ENCODE peak calls at places on chromosome 22, in eight cellular contexts. K is H1, S is heart left ventricle, T is IMR-90, O is adrenal gland, A is A549, F is right lobe of liver, E is tibial nerve. Q is an unnamed sample.

GRCh38 chr22:35102663-35103062 is 36.7 kb downstream of the ISX start:
- DNase-seq in A (peak; percentile 5), T (peak; percentile 2), K (peak; percentile 39), O (no peak), F (no peak), E (no peak), S (no peak), Q (no peak)

GRCh38 chr22:19889951-19890350 is 35.3 kb upstream of the GNB1L start:
- DNase-seq in K (no peak), F (peak; percentile 39), A (no peak), T (no peak), S (peak; percentile 21), O (no peak), E (no peak), Q (no peak)

GRCh38 chr22:20419664-20419951 is 18.0 kb downstream of the SCARF2 start:
- DNase-seq in S (no peak), O (no peak), K (no peak), F (no peak), A (no peak), E (no peak), T (no peak), Q (no peak)

GRCh38 chr22:26673485-26673884 is 16.1 kb downstream of the MIAT start:
- DNase-seq in T (no peak), O (no peak), F (no peak), A (no peak), E (no peak), S (no peak), K (no peak), Q (no peak)

GRCh38 chr22:31247726-31248125 is 35.6 kb downstream of the LIMK2 start:
- DNase-seq in E (no peak), O (no peak), A (no peak), T (no peak), S (no peak), K (no peak), F (no peak), Q (no peak)

GRCh38 chr22:30733081-30733680 is 38.5 kb downstream of the OSBP2 start:
- DNase-seq in T (peak; percentile 75), E (no peak), F (no peak), S (no peak), A (no peak), K (no peak), O (no peak), Q (no peak)

GRCh38 chr22:22823126-22823804 is 64.4 kb upstream of the IGLL5 start:
- DNase-seq in T (no peak), F (no peak), E (no peak), O (no peak), A (no peak), S (no peak), K (no peak), Q (no peak)

GRCh38 chr22:30337461-30337778 is 10.7 kb upstream of the TBC1D10A start:
- DNase-seq in T (no peak), K (no peak), F (no peak), S (no peak), A (no peak), E (no peak), O (no peak), Q (no peak)

GRCh38 chr22:20131593-20131855 is at the start of gene ZDHHC8:
- DNase-seq in K (no peak), O (no peak), E (no peak), F (no peak), A (no peak), T (no peak), S (no peak), Q (peak; percentile 49)

GRCh38 chr22:30386608-30386959 is 627 bp downstream of the RNF215 start:
- DNase-seq in F (no peak), O (peak; percentile 32), E (no peak), S (no peak), T (no peak), A (peak; percentile 6), K (no peak), Q (no peak)

GRCh38 chr22:19143967-19144400 is 467 bp downstream of the ESS2 start:
- DNase-seq in E (no peak), F (no peak), O (no peak), T (peak; percentile 18), S (no peak), K (no peak), A (no peak), Q (no peak)

GRCh38 chr22:20061481-20061861 is 18.6 kb upstream of the DGCR8 start:
- DNase-seq in T (peak; percentile 8), O (peak; percentile 39), E (no peak), A (no peak), K (no peak), F (no peak), S (peak; percentile 58), Q (no peak)

GRCh38 chr22:28711820-28712777 is 29.5 kb downstream of the CHEK2 start:
- DNase-seq in O (peak; percentile 35), F (no peak), A (peak; percentile 28), K (no peak), S (no peak), T (peak; percentile 97), E (peak; percentile 29), Q (no peak)

GRCh38 chr22:21816472-21816786 is 51.0 kb downstream of the MAPK1 start:
- DNase-seq in F (no peak), E (no peak), K (no peak), O (no peak), S (no peak), T (no peak), A (no peak), Q (no peak)

GRCh38 chr22:27391092-27391770 is 410.3 kb downstream of the MN1 start:
- DNase-seq in E (peak; percentile 36), O (peak; percentile 29), T (no peak), S (peak; percentile 52), A (no peak), K (no peak), F (no peak), Q (no peak)

GRCh38 chr22:44906999-44907644 is 102.7 kb downstream of the PHF21B start:
- DNase-seq in F (peak; percentile 26), A (no peak), S (no peak), E (no peak), O (no peak), T (no peak), K (no peak), Q (no peak)

GRCh38 chr22:22802346-22802970 is 85.2 kb upstream of the IGLL5 start:
- DNase-seq in S (no peak), E (no peak), F (no peak), A (no peak), T (no peak), O (no peak), K (no peak), Q (no peak)

GRCh38 chr22:26914786-26915185 is 257.4 kb downstream of the MIAT start:
- DNase-seq in F (no peak), A (no peak), E (no peak), K (no peak), O (no peak), S (no peak), T (no peak), Q (no peak)

GRCh38 chr22:20397498-20397897 is 3.5 kb downstream of the ZNF74 start:
- DNase-seq in O (no peak), S (no peak), A (no peak), K (no peak), T (no peak), F (no peak), E (no peak), Q (no peak)

GRCh38 chr22:50300620-50301257 is 6.7 kb downstream of the PLXNB2 start:
- DNase-seq in S (no peak), F (no peak), T (no peak), E (no peak), A (no peak), O (no peak), K (no peak), Q (peak; percentile 25)
- H3K4me1 ChIP-seq in S (peaks cover 75% of the 10 kb centered on the region), F (peaks cover 8% of the 10 kb centered on the region), T (peaks cover 75% of the 10 kb centered on the region), E (peaks cover 92% of the 10 kb centered on the region), A (peaks cover 85% of the 10 kb centered on the region), O (peaks cover 95% of the 10 kb centered on the region), K (peaks cover 3% of the 10 kb centered on the region), Q (peaks cover 100% of the 10 kb centered on the region)

GRCh38 chr22:37909756-37910155 is 3.7 kb downstream of the MICALL1 start:
- DNase-seq in K (no peak), E (no peak), O (no peak), A (no peak), S (no peak), F (no peak), T (no peak), Q (no peak)

GRCh38 chr22:37904572-37905533 is 1.2 kb upstream of the MICALL1 start:
- DNase-seq in F (peak; percentile 89), T (peak; percentile 99), O (peak; percentile 77), E (peak; percentile 20), A (peak; percentile 84), K (no peak), S (peak; percentile 88), Q (peak; percentile 65)

GRCh38 chr22:37905534-37906363 is at the start of gene MICALL1:
- DNase-seq in T (peak; percentile 67), E (peak; percentile 23), A (peak; percentile 51), K (no peak), F (peak; percentile 80), S (peak; percentile 74), O (peak; percentile 70), Q (peak; percentile 87)

GRCh38 chr22:37907036-37907954 is 1.2 kb downstream of the MICALL1 start:
- DNase-seq in T (peak; percentile 15), S (no peak), K (no peak), F (no peak), O (no peak), A (no peak), E (no peak), Q (no peak)

GRCh38 chr22:37906364-37907008 is 389 bp downstream of the MICALL1 start:
- DNase-seq in K (no peak), E (no peak), A (no peak), O (no peak), S (no peak), T (no peak), F (no peak), Q (no peak)
- TF ChIP-seq POLR2A in K (no peak), E (no peak), A (peak; percentile 2), O (no peak), S (no peak), T (no peak), F (no peak), Q (no peak)

GRCh38 chr22:36257308-36257707 is 4.4 kb downstream of the APOL1 start:
- DNase-seq in K (no peak), S (no peak), E (no peak), O (no peak), A (no peak), F (no peak), T (no peak), Q (no peak)

GRCh38 chr22:36256474-36256873 is 3.5 kb downstream of the APOL1 start:
- DNase-seq in K (no peak), T (peak; percentile 55), O (no peak), E (no peak), A (no peak), F (no peak), S (no peak), Q (no peak)

GRCh38 chr22:36257948-36258674 is 5.2 kb downstream of the APOL1 start:
- DNase-seq in F (no peak), O (no peak), E (no peak), A (no peak), T (no peak), K (no peak), S (no peak), Q (no peak)

GRCh38 chr22:36252754-36253522 is at the start of gene APOL1:
- DNase-seq in F (no peak), E (peak; percentile 45), K (no peak), S (peak; percentile 50), T (peak; percentile 43), A (no peak), O (peak; percentile 36), Q (peak; percentile 63)

GRCh38 chr22:36253523-36254490 is 874 bp downstream of the APOL1 start:
- DNase-seq in T (no peak), A (no peak), S (peak; percentile 49), F (no peak), K (no peak), O (no peak), E (peak; percentile 68), Q (peak; percentile 68)
- H3K4me1 ChIP-seq in T (peaks cover 4% of the 10 kb centered on the region), A (peaks cover 61% of the 10 kb centered on the region), S (peaks cover 19% of the 10 kb centered on the region), F (peaks cover under 1% of the 10 kb centered on the region), K (peaks cover 5% of the 10 kb centered on the region), O (peaks cover 4% of the 10 kb centered on the region), E (peaks cover 33% of the 10 kb centered on the region), Q (peaks cover 53% of the 10 kb centered on the region)

GRCh38 chr22:17786435-17787158 is 12.3 kb upstream of the BID start:
- DNase-seq in E (peak; percentile 54), T (no peak), K (no peak), S (peak; percentile 93), F (peak; percentile 88), O (peak; percentile 49), A (no peak), Q (peak; percentile 57)
- TF ChIP-seq POLR2A in E (no peak), T (no peak), K (no peak), S (no peak), F (no peak), O (no peak), A (no peak), Q (no peak)